ENCODE peak calls at places on chromosomes 12 and 14, in nine cellular contexts. U is right cardiac atrium; G is psoas muscle; H is CD8-positive, alpha-beta memory T cell; O is tibial nerve; K is sigmoid colon; T is left ventricle myocardium inferior; V is dorsolateral prefrontal cortex; N is heart right ventricle. I is an unnamed sample.
A peak's percentile ranks its signal among the peaks of the same experiment; 100 is the strongest.

GRCh38 chr12:40565029-40565633 is 127.1 kb upstream of the CNTN1 start:
- DNase-seq in V (no peak), G (no peak), T (no peak), U (no peak), H (no peak), O (no peak), K (no peak), N (no peak), I (no peak)

GRCh38 chr12:26198742-26199141 is 3.4 kb downstream of the SSPN start:
- DNase-seq in V (no peak), K (peak; percentile 76), T (peak; percentile 29), H (no peak), G (peak; percentile 43), O (no peak), N (peak; percentile 29), U (peak; percentile 58), I (no peak)

GRCh38 chr12:93972411-93973208 is 175.8 kb upstream of the PLXNC1 start:
- DNase-seq in H (no peak), N (no peak), T (no peak), O (no peak), U (peak; percentile 22), G (peak; percentile 24), K (no peak), V (no peak), I (no peak)

GRCh38 chr12:128621304-128621703 is 202.5 kb downstream of the SLC15A4 start:
- DNase-seq in U (no peak), G (no peak), N (no peak), V (no peak), O (no peak), T (no peak), K (no peak), H (no peak), I (no peak)

GRCh38 chr12:104342147-104342546 is 38.6 kb downstream of the EID3 start:
- DNase-seq in G (no peak), U (no peak), V (no peak), N (no peak), T (no peak), K (no peak), O (no peak), H (no peak), I (no peak)

GRCh38 chr12:94988471-94988870 is 15.0 kb downstream of the NDUFA12 start:
- DNase-seq in H (no peak), K (no peak), V (no peak), O (no peak), U (no peak), G (no peak), N (no peak), T (no peak), I (peak; percentile 44)

GRCh38 chr14:94558842-94559241 is 2.4 kb upstream of the SERPINA4 start:
- DNase-seq in N (no peak), G (no peak), T (no peak), V (no peak), H (no peak), K (no peak), U (no peak), O (no peak), I (no peak)

GRCh38 chr12:19681007-19681406 is 241.7 kb downstream of the AEBP2 start:
- DNase-seq in N (no peak), K (no peak), V (no peak), O (no peak), U (no peak), T (no peak), G (no peak), H (no peak), I (peak; percentile 82)

GRCh38 chr12:114864688-114865685 is 181.0 kb upstream of the TBX3 start:
- DNase-seq in K (no peak), U (no peak), O (no peak), N (no peak), H (no peak), V (no peak), G (no peak), T (no peak), I (peak; percentile 80)

DNA sequence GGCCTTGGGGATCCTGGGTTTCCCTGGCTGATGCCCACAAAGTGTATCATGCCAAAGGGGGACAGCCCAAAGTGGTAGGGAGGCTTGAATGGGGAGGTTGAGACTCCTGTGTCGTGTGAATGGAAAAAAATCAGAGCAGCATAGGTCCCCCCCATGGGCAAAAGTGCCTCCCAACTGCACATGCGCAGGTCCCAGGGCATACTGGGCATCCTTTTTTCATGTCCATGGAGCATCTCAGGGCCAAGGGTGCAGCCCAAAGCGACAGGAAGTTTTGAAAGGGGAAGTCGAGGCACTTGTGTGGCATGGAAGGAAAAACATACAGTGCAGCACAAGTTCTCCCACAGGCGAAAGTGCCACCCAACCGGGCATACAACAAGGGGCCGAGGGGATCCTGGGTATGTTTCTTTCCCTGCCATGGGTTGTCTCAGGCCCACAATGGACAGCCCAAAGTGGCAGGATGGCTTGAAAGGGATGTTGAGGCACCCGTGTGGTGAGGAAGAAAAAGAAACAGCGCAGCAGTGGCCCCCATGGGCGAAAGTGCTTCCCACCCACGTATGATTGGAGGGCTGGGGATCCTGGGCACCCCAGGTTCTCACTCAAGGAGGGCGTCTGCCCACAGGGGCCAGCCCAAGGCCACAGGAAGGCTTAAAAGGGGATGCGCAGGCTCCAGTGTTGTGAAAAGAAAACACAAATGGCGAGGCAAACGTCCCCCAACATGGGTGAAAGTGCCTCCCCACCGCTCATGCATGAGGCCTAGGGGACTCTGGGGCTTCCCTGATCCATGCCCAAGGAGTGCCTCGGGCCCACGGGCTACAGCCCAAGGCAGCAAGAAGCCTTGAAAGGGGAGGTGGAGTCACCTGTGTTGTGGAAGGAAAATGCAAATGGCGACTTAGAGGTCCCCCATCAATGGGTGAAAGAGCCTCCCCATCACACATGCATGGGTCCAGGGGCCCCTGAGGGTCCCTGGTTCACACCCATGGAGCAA is 573.7 kb downstream of the ALG10 start:
- DNase-seq in K (peak; percentile 37), V (peak; percentile 20), H (no peak), U (no peak), G (no peak), T (no peak), N (no peak), O (no peak), I (no peak)
- H3K27ac ChIP-seq in K (no peak overlapping the region), V (no peak overlapping the region), H (no peak overlapping the region), U (no peak overlapping the region), G (no peak overlapping the region), T (no peak overlapping the region), N (no peak overlapping the region), O (no peak overlapping the region), I (no peak overlapping the region)

GRCh38 chr12:27703720-27704452 is 6.7 kb upstream of the MRPS35 start:
- DNase-seq in V (no peak), K (no peak), H (peak; percentile 40), G (peak; percentile 43), N (peak; percentile 65), T (peak; percentile 28), O (peak; percentile 91), U (peak; percentile 45), I (peak; percentile 96)

GRCh38 chr12:27709932-27710591 is 570 bp upstream of the MRPS35 start:
- DNase-seq in O (peak; percentile 9), V (no peak), H (no peak), T (no peak), U (no peak), N (no peak), K (no peak), G (no peak), I (no peak)

GRCh38 chr12:27709212-27709931 is 1.3 kb upstream of the MRPS35 start:
- DNase-seq in K (no peak), O (no peak), H (no peak), V (no peak), N (no peak), T (no peak), U (no peak), G (no peak), I (no peak)

GRCh38 chr12:27707216-27707615 is 3.4 kb upstream of the MRPS35 start:
- DNase-seq in H (no peak), N (no peak), K (no peak), V (no peak), G (no peak), O (no peak), T (no peak), U (no peak), I (no peak)

DNA sequence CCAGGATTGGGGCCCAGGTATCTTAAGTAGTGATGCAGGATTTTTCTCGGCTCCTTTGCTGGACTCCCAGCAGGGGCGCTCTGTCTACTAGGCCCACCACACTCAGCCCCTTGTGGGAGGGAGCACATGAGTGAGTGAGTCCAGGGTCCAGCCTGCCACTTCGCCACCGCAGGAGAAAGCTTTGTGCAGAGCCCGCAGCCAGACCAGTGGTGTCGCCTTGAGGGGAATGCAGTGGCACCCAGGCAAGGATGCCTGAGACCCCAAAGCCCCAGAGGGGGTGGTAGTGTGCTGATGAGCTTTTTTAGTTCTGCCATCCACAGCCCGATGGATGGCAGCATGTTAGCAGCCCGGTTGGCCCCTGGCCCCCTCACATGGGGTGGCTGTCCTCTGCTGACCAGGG is 5.4 kb upstream of the MRPS35 start:
- DNase-seq in N (no peak), U (no peak), K (no peak), T (no peak), O (no peak), V (no peak), G (no peak), H (no peak), I (peak; percentile 85)
- H3K27ac ChIP-seq in N (no peak overlapping the region), U (no peak overlapping the region), K (no peak overlapping the region), T (no peak overlapping the region), O (no peak overlapping the region), V (no peak overlapping the region), G (no peak overlapping the region), H (no peak overlapping the region), I (no peak overlapping the region)

DNA sequence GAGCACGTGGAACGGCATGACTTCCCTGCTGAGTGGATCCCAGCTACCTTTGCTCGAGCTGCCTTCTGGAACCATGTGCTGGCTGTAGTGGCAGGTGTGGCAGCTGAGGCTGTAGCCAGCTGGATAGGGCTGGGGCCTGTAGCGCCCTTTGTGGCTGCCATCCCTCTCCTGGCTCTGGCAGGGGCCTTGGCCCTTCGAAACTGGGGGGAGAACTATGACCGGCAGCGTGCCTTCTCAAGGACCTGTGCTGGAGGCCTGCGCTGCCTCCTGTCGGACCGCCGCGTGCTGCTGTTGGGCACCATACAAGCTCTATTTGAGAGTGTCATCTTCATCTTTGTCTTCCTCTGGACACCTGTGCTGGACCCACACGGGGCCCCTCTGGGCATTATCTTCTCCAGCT is 14.8 kb upstream of the ESPL1 start:
- DNase-seq in K (no peak), T (no peak), U (no peak), O (no peak), V (no peak), G (no peak), H (no peak), N (no peak), I (peak; percentile 51)
- H3K27ac ChIP-seq in K (peak overlapping the region; percentile 97), T (no peak overlapping the region), U (no peak overlapping the region), O (no peak overlapping the region), V (no peak overlapping the region), G (peak overlapping the region; percentile 87), H (no peak overlapping the region), N (no peak overlapping the region), I (no peak overlapping the region)

DNA sequence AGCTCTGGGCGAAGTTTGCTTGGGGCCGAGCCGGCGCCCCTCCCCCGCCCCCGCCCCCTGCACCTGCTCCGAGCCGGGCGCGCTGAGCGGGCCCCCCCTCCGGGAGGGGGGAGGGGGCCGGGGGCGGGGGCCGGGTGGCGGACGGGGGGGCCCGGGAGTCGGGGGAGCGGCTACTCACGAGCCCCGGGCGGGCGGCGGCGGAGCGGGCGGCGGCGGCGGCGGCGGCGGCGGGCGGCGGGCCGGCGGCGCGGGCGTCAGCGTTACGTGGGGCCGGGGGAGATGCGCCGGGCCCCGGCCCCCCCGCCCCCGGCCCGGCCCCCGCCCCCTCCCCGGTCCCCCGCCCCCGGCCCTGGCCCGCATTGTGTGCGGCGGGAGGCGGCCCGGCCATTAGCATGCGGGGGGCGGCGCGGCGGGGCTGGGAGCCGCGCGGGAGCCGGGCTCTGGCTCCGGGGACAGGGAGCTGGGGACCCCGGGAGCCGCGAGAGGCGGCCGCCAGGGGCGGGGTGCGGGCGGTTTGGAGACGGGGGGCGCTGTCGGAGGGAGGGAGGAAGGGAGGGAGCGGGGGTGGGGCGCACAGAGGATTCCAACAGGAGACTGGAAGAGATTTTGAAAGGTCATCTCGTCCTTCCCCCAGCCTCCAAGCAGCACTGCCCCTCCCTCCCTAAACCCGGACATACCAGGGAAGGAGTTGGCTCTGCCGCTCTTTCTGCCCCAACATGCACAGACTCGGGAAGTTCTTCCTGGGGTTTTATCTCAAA is at the start of gene ZNF219:
- DNase-seq in O (peak; percentile 47), U (peak; percentile 78), V (no peak), K (peak; percentile 86), G (peak; percentile 68), H (peak; percentile 28), N (peak; percentile 65), T (peak; percentile 74), I (peak; percentile 88)
- H3K27ac ChIP-seq in O (peak within 1 kb of the TSS; percentile 99), U (peak within 1 kb of the TSS; percentile 93), V (peak within 1 kb of the TSS; percentile 90), K (peak within 1 kb of the TSS; percentile 97), G (peak within 1 kb of the TSS; percentile 73), H (no peak within 1 kb of the TSS), N (peak within 1 kb of the TSS; percentile 84), T (peak within 1 kb of the TSS; percentile 83), I (peak within 1 kb of the TSS; percentile 94)